ENCODE peak calls at places on chromosomes 6 and 20, in eight cellular contexts. U is CD8-positive, alpha-beta T cell; Q is CD8-positive, alpha-beta memory T cell; E is NCI-H1694 treated with DMSO at 0.1 percent for 48 hours; O is MM.1S; G is astrocyte of the cerebellum; F is GM10248; K is pons. A is an unnamed sample.

GRCh38 chr6:111540971-111541719 is 58.1 kb upstream of the REV3L start:
- DNase-seq in F (no peak), U (no peak), E (no peak), Q (no peak), K (peak; percentile 86), O (no peak), G (no peak), A (peak; percentile 33)

GRCh38 chr6:54291146-54291545 is 17.1 kb upstream of the TINAG start:
- DNase-seq in K (no peak), Q (no peak), U (no peak), E (no peak), O (no peak), F (no peak), G (peak; percentile 27), A (no peak)

GRCh38 chr6:116444092-116444491 is 17.1 kb upstream of the CALHM6 start:
- DNase-seq in E (peak; percentile 18), K (peak; percentile 46), G (peak; percentile 12), Q (no peak), O (peak; percentile 40), F (peak; percentile 32), U (no peak), A (no peak)

GRCh38 chr20:41001497-41001896 is 27.1 kb upstream of the TOP1 start:
- DNase-seq in O (no peak), K (no peak), G (no peak), U (no peak), Q (no peak), E (no peak), F (no peak), A (no peak)

GRCh38 chr20:53873249-53873642 is 197.1 kb downstream of the BCAS1 start:
- DNase-seq in K (no peak), G (no peak), F (no peak), E (no peak), O (peak; percentile 26), U (no peak), Q (no peak), A (no peak)

GRCh38 chr6:3742426-3743344 is 8.8 kb downstream of the PXDC1 start:
- DNase-seq in U (peak; percentile 95), G (peak; percentile 41), F (peak; percentile 85), K (peak; percentile 67), O (peak; percentile 81), Q (peak; percentile 79), E (no peak), A (peak; percentile 93)

GRCh38 chr6:86152546-86152945 is 509.9 kb upstream of the SYNCRIP start:
- DNase-seq in G (no peak), U (no peak), Q (no peak), E (no peak), F (no peak), O (no peak), K (no peak), A (no peak)

GRCh38 chr20:3398681-3399252 is 8.7 kb downstream of the DNAAF9 start:
- DNase-seq in O (no peak), E (no peak), U (no peak), K (no peak), F (no peak), Q (no peak), G (no peak), A (no peak)

GRCh38 chr6:165186441-165187205 is 122.8 kb downstream of the C6orf118 start:
- DNase-seq in F (no peak), E (no peak), G (no peak), Q (no peak), U (no peak), O (no peak), K (no peak), A (no peak)

GRCh38 chr6:89597372-89597771 is 41.2 kb downstream of the LYRM2 start:
- DNase-seq in Q (no peak), O (no peak), E (no peak), G (no peak), K (no peak), U (no peak), F (no peak), A (no peak)

GRCh38 chr6:22383016-22383415 is 86.2 kb upstream of the PRL start:
- DNase-seq in Q (no peak), G (no peak), O (no peak), K (no peak), U (no peak), E (no peak), F (no peak), A (no peak)

GRCh38 chr20:42652261-42652660 is 537.4 kb downstream of the PTPRT start:
- DNase-seq in E (no peak), O (no peak), U (no peak), Q (no peak), G (no peak), K (no peak), F (no peak), A (no peak)

GRCh38 chr20:12555369-12555768 is 453.4 kb upstream of the SPTLC3 start:
- DNase-seq in Q (no peak), E (no peak), K (no peak), U (no peak), F (no peak), O (no peak), G (no peak), A (no peak)

GRCh38 chr20:61387204-61387958 is 135.3 kb downstream of the CDH4 start:
- DNase-seq in G (peak; percentile 6), F (no peak), K (no peak), Q (no peak), U (no peak), O (no peak), E (no peak), A (no peak)

GRCh38 chr6:75147512-75147911 is 58.3 kb downstream of the COL12A1 start:
- DNase-seq in Q (no peak), E (no peak), F (peak; percentile 14), O (peak; percentile 59), G (peak; percentile 28), K (no peak), U (no peak), A (no peak)

GRCh38 chr20:58160451-58161051 is 67.9 kb downstream of the ANKRD60 start:
- DNase-seq in Q (no peak), G (peak; percentile 18), E (no peak), F (no peak), U (no peak), O (no peak), K (no peak), A (no peak)

GRCh38 chr6:151087861-151088598 is 151.7 kb upstream of the AKAP12 start:
- DNase-seq in O (no peak), K (no peak), F (no peak), Q (no peak), U (no peak), E (no peak), G (no peak), A (no peak)

A was measured in midbrain.